ENCODE peak calls at places on chromosomes 13 and 19, in seven cellular contexts. One of them, this sample, is unnamed.

GRCh38 chr19:48565090-48565489 is 13.1 kb downstream of the SULT2B1 start:
- DNase-seq in thoracic aorta: no peak
- DNase-seq in brain microvascular endothelial cell: peak; percentile 45
- DNase-seq in PC-3: peak; percentile 57
- DNase-seq in tibial artery: no peak
- DNase-seq in IMR-90: peak; percentile 83
- DNase-seq in breast epithelium: no peak
- DNase-seq in this sample: no peak

GRCh38 chr13:113207890-113208423 is 512 bp downstream of the PCID2 start:
- DNase-seq in thoracic aorta: no peak
- DNase-seq in brain microvascular endothelial cell: peak; percentile 37
- DNase-seq in PC-3: peak; percentile 22
- DNase-seq in tibial artery: peak; percentile 73
- DNase-seq in IMR-90: peak; percentile 59
- DNase-seq in breast epithelium: no peak
- DNase-seq in this sample: no peak

GRCh38 chr13:78875792-78876580 is 217.0 kb upstream of the OBI1 start:
- DNase-seq in thoracic aorta: no peak
- DNase-seq in brain microvascular endothelial cell: no peak
- DNase-seq in PC-3: peak; percentile 3
- DNase-seq in tibial artery: no peak
- DNase-seq in IMR-90: no peak
- DNase-seq in breast epithelium: no peak
- DNase-seq in this sample: no peak

GRCh38 chr13:98343461-98343860 is 166.4 kb upstream of the RNF113B start:
- DNase-seq in thoracic aorta: no peak
- DNase-seq in brain microvascular endothelial cell: no peak
- DNase-seq in PC-3: no peak
- DNase-seq in tibial artery: no peak
- DNase-seq in IMR-90: no peak
- DNase-seq in breast epithelium: no peak
- DNase-seq in this sample: no peak

GRCh38 chr13:44300895-44301638 is 72.6 kb upstream of the SERP2 start:
- DNase-seq in thoracic aorta: no peak
- DNase-seq in brain microvascular endothelial cell: peak; percentile 61
- DNase-seq in PC-3: peak; percentile 89
- DNase-seq in tibial artery: peak; percentile 77
- DNase-seq in IMR-90: peak; percentile 87
- DNase-seq in breast epithelium: peak; percentile 73
- DNase-seq in this sample: no peak

GRCh38 chr13:56501750-56502149 is 639.0 kb upstream of the PRR20A start:
- DNase-seq in thoracic aorta: no peak
- DNase-seq in brain microvascular endothelial cell: no peak
- DNase-seq in PC-3: peak; percentile 41
- DNase-seq in tibial artery: no peak
- DNase-seq in IMR-90: no peak
- DNase-seq in breast epithelium: no peak
- DNase-seq in this sample: no peak

GRCh38 chr13:81602236-81602635 is 1261.3 kb upstream of the SPRY2 start:
- DNase-seq in thoracic aorta: no peak
- DNase-seq in brain microvascular endothelial cell: no peak
- DNase-seq in PC-3: no peak
- DNase-seq in tibial artery: no peak
- DNase-seq in IMR-90: no peak
- DNase-seq in breast epithelium: no peak
- DNase-seq in this sample: no peak

GRCh38 chr13:40631605-40632004 is 34.8 kb downstream of the FOXO1 start:
- DNase-seq in thoracic aorta: no peak
- DNase-seq in brain microvascular endothelial cell: no peak
- DNase-seq in PC-3: no peak
- DNase-seq in tibial artery: no peak
- DNase-seq in IMR-90: no peak
- DNase-seq in breast epithelium: no peak
- DNase-seq in this sample: no peak

GRCh38 chr13:80132741-80133601 is 208.0 kb downstream of the SPRY2 start:
- DNase-seq in thoracic aorta: peak; percentile 38
- DNase-seq in brain microvascular endothelial cell: peak; percentile 76
- DNase-seq in PC-3: peak; percentile 45
- DNase-seq in tibial artery: peak; percentile 82
- DNase-seq in IMR-90: peak; percentile 62
- DNase-seq in breast epithelium: peak; percentile 53
- DNase-seq in this sample: no peak

GRCh38 chr13:30664689-30665088 is 47.0 kb downstream of the USPL1 start:
- DNase-seq in thoracic aorta: no peak
- DNase-seq in brain microvascular endothelial cell: no peak
- DNase-seq in PC-3: no peak
- DNase-seq in tibial artery: no peak
- DNase-seq in IMR-90: no peak
- DNase-seq in breast epithelium: no peak
- DNase-seq in this sample: no peak

GRCh38 chr13:28067526-28067925 is 32.9 kb downstream of the FLT3 start:
- DNase-seq in thoracic aorta: no peak
- DNase-seq in brain microvascular endothelial cell: no peak
- DNase-seq in PC-3: no peak
- DNase-seq in tibial artery: no peak
- DNase-seq in IMR-90: no peak
- DNase-seq in breast epithelium: no peak
- DNase-seq in this sample: no peak

GRCh38 chr19:3868770-3869456 is at the start of gene ZFR2:
- DNase-seq in thoracic aorta: no peak
- DNase-seq in brain microvascular endothelial cell: no peak
- DNase-seq in PC-3: no peak
- DNase-seq in tibial artery: no peak
- DNase-seq in IMR-90: no peak
- DNase-seq in breast epithelium: no peak
- DNase-seq in this sample: no peak

GRCh38 chr13:50676602-50677001 is 166.9 kb downstream of the DLEU7 start:
- DNase-seq in thoracic aorta: no peak
- DNase-seq in brain microvascular endothelial cell: peak; percentile 89
- DNase-seq in PC-3: peak; percentile 66
- DNase-seq in tibial artery: no peak
- DNase-seq in IMR-90: peak; percentile 44
- DNase-seq in breast epithelium: no peak
- DNase-seq in this sample: no peak

GRCh38 chr13:77698211-77699058 is 948 bp downstream of the SLAIN1 start:
- DNase-seq in thoracic aorta: no peak
- DNase-seq in brain microvascular endothelial cell: no peak
- DNase-seq in PC-3: peak; percentile 24
- DNase-seq in tibial artery: peak; percentile 66
- DNase-seq in IMR-90: no peak
- DNase-seq in breast epithelium: no peak
- DNase-seq in this sample: peak; percentile 30

GRCh38 chr13:67148219-67148583 is 81.9 kb downstream of the PCDH9 start:
- DNase-seq in thoracic aorta: no peak
- DNase-seq in brain microvascular endothelial cell: peak; percentile 6
- DNase-seq in PC-3: no peak
- DNase-seq in tibial artery: no peak
- DNase-seq in IMR-90: peak; percentile 68
- DNase-seq in breast epithelium: no peak
- DNase-seq in this sample: no peak

GRCh38 chr19:3095375-3096191 is 1.4 kb downstream of the GNA11 start:
- DNase-seq in thoracic aorta: no peak
- DNase-seq in brain microvascular endothelial cell: no peak
- DNase-seq in PC-3: peak; percentile 19
- DNase-seq in tibial artery: no peak
- DNase-seq in IMR-90: no peak
- DNase-seq in breast epithelium: no peak
- DNase-seq in this sample: peak; percentile 54

GRCh38 chr19:31306006-31306753 is 43.1 kb downstream of the TSHZ3 start:
- DNase-seq in thoracic aorta: no peak
- DNase-seq in brain microvascular endothelial cell: no peak
- DNase-seq in PC-3: no peak
- DNase-seq in tibial artery: no peak
- DNase-seq in IMR-90: no peak
- DNase-seq in breast epithelium: no peak
- DNase-seq in this sample: no peak

GRCh38 chr19:32642771-32643170 is 32.2 kb downstream of the ANKRD27 start:
- DNase-seq in thoracic aorta: no peak
- DNase-seq in brain microvascular endothelial cell: no peak
- DNase-seq in PC-3: no peak
- DNase-seq in tibial artery: no peak
- DNase-seq in IMR-90: no peak
- DNase-seq in breast epithelium: no peak
- DNase-seq in this sample: peak; percentile 48

GRCh38 chr13:21913010-21913409 is 242.1 kb downstream of the FGF9 start:
- DNase-seq in thoracic aorta: no peak
- DNase-seq in brain microvascular endothelial cell: no peak
- DNase-seq in PC-3: no peak
- DNase-seq in tibial artery: no peak
- DNase-seq in IMR-90: peak; percentile 19
- DNase-seq in breast epithelium: no peak
- DNase-seq in this sample: no peak

GRCh38 chr19:27775395-27775794 is 1437.6 kb downstream of the UQCRFS1 start:
- DNase-seq in thoracic aorta: no peak
- DNase-seq in brain microvascular endothelial cell: no peak
- DNase-seq in PC-3: no peak
- DNase-seq in tibial artery: no peak
- DNase-seq in IMR-90: no peak
- DNase-seq in breast epithelium: no peak
- DNase-seq in this sample: no peak

GRCh38 chr13:110346661-110347067 is 39.6 kb downstream of the COL4A2 start:
- DNase-seq in thoracic aorta: no peak
- DNase-seq in brain microvascular endothelial cell: no peak
- DNase-seq in PC-3: peak; percentile 90
- DNase-seq in tibial artery: peak; percentile 64
- DNase-seq in IMR-90: no peak
- DNase-seq in breast epithelium: no peak
- DNase-seq in this sample: no peak

GRCh38 chr13:33275916-33276315 is 9.6 kb downstream of the STARD13 start:
- DNase-seq in thoracic aorta: no peak
- DNase-seq in brain microvascular endothelial cell: no peak
- DNase-seq in PC-3: no peak
- DNase-seq in tibial artery: no peak
- DNase-seq in IMR-90: peak; percentile 76
- DNase-seq in breast epithelium: no peak
- DNase-seq in this sample: no peak

GRCh38 chr19:806815-807421 is 9.7 kb downstream of the PTBP1 start:
- DNase-seq in thoracic aorta: no peak
- DNase-seq in brain microvascular endothelial cell: no peak
- DNase-seq in PC-3: no peak
- DNase-seq in tibial artery: no peak
- DNase-seq in IMR-90: no peak
- DNase-seq in breast epithelium: no peak
- DNase-seq in this sample: no peak

DNA sequence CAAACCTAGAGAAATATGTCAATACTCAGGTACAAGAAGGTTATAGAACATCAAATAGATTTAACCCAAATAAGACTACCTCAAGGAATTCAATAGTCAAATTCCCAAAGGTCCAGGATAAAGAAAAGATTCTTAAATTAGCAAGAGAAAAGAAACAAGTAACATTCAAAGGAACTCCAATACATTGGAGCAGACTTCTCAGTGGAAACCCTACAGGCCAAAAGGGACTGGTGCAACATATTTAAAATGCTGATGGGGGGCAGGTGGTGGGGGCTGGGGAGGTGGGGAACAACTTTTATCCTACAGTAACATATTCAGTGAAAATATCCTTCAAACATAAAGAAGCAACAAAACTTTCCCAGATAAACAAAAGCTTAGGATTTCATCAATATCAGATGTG is 23.1 kb downstream of the ITGBL1 start:
- DNase-seq in thoracic aorta: no peak
- DNase-seq in brain microvascular endothelial cell: no peak
- DNase-seq in PC-3: no peak
- DNase-seq in tibial artery: no peak
- DNase-seq in IMR-90: no peak
- DNase-seq in breast epithelium: no peak
- DNase-seq in this sample: no peak
- TF ChIP-seq CTCF in thoracic aorta: peak; percentile 7
- TF ChIP-seq CTCF in brain microvascular endothelial cell: no peak
- TF ChIP-seq CTCF in PC-3: no peak
- TF ChIP-seq CTCF in tibial artery: no peak
- TF ChIP-seq CTCF in IMR-90: no peak
- TF ChIP-seq CTCF in breast epithelium: no peak
- TF ChIP-seq CTCF in this sample: no peak

DNA sequence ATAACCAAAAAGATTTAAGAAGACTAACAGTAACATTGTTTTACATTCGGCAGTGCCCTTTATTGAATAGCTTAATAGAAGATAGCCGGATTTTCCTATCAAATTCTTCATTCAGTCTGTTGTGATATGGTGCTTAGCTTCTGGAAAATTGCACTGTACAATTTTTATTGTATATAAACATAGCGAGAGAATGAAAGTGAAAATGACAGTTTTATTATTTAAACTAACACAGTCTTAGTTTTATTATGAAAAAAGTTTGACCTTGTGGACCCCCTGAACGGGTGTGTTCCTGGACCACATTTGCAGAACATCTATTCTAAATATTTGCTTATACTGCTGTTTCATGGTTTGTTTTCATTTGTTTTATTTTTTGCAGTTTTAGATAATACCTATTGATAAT is 8.6 kb downstream of the ITM2B start:
- DNase-seq in thoracic aorta: no peak
- DNase-seq in brain microvascular endothelial cell: no peak
- DNase-seq in PC-3: no peak
- DNase-seq in tibial artery: no peak
- DNase-seq in IMR-90: no peak
- DNase-seq in breast epithelium: no peak
- DNase-seq in this sample: no peak
- H3K27me3 ChIP-seq in thoracic aorta: no peaks in the 10 kb centered on the region
- H3K27me3 ChIP-seq in brain microvascular endothelial cell: no peaks in the 10 kb centered on the region
- H3K27me3 ChIP-seq in PC-3: no peaks in the 10 kb centered on the region
- H3K27me3 ChIP-seq in tibial artery: no peaks in the 10 kb centered on the region
- H3K27me3 ChIP-seq in IMR-90: no peaks in the 10 kb centered on the region
- H3K27me3 ChIP-seq in breast epithelium: no peaks in the 10 kb centered on the region
- H3K27me3 ChIP-seq in this sample: no peaks in the 10 kb centered on the region

DNA sequence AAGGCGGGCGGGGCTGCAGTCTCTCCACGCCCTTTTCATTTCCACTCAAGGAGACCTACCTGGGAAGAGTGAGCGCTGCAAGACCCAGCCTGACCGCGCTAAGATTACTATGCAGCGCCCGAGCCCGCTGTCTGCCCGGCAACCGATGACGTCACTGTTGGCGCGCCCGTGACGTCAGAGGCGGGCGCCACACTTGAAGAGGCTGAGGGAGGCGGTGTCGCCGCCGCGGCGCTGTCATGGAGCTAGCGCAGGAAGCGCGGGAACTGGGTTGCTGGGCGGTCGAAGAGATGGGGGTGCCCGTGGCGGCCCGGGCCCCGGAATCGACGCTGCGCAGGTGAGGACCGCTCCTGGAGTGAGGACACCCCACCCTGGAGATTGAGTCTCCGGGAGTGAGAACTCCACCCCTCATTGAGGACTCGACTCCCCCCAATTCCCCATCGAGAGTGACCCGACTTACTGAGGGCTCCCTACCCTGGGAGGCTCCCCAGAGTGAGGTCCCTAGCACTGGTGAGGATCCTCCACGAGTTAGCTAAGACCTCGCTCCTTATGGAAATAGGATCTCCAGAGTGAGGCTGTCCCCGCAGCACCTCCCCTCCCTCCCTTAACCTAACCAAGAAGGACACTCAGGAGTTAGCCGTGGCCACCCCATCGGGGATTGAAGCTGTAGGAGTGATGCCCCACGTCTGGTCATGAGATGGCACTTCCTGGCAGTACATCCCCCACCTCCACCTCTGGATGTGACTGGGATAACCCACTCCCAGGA is at the start of gene HAUS5:
- DNase-seq in thoracic aorta: peak; percentile 78
- DNase-seq in brain microvascular endothelial cell: peak; percentile 87
- DNase-seq in PC-3: peak; percentile 95
- DNase-seq in tibial artery: peak; percentile 95
- DNase-seq in IMR-90: peak; percentile 87
- DNase-seq in breast epithelium: peak; percentile 96
- DNase-seq in this sample: peak; percentile 97
- TF ChIP-seq CTCF in thoracic aorta: no peak
- TF ChIP-seq CTCF in brain microvascular endothelial cell: no peak
- TF ChIP-seq CTCF in PC-3: no peak
- TF ChIP-seq CTCF in tibial artery: peak; percentile 25
- TF ChIP-seq CTCF in IMR-90: peak; percentile 23
- TF ChIP-seq CTCF in breast epithelium: no peak
- TF ChIP-seq CTCF in this sample: no peak

GRCh38 chr19:5290336-5291262 is 50.0 kb downstream of the PTPRS start:
- DNase-seq in thoracic aorta: no peak
- DNase-seq in brain microvascular endothelial cell: no peak
- DNase-seq in PC-3: no peak
- DNase-seq in tibial artery: no peak
- DNase-seq in IMR-90: no peak
- DNase-seq in breast epithelium: no peak
- DNase-seq in this sample: no peak
- H3K27me3 ChIP-seq in thoracic aorta: no peaks in the 10 kb centered on the region
- H3K27me3 ChIP-seq in brain microvascular endothelial cell: no peaks in the 10 kb centered on the region
- H3K27me3 ChIP-seq in PC-3: no peaks in the 10 kb centered on the region
- H3K27me3 ChIP-seq in tibial artery: no peaks in the 10 kb centered on the region
- H3K27me3 ChIP-seq in IMR-90: no peaks in the 10 kb centered on the region
- H3K27me3 ChIP-seq in breast epithelium: no peaks in the 10 kb centered on the region
- H3K27me3 ChIP-seq in this sample: peaks cover 24% of the 10 kb centered on the region

This sample was measured in CD4-positive, alpha-beta T cell.